ENCODE peak calls at places on chromosomes 6 and 20, in eight cellular contexts. S, Q, M, I, K, G, R and T are unnamed samples.

GRCh38 chr20:57476073-57476526 is 48.8 kb downstream of the CTCFL start:
- DNase-seq in Q (peak), K (no peak), S (no peak), G (no peak), I (no peak), R (no peak), M (no peak), T (no peak)

GRCh38 chr20:46558511-46558959 is 8.1 kb upstream of the OCSTAMP start:
- DNase-seq in S (no peak), G (peak), I (peak), K (peak), R (peak), M (no peak), Q (no peak), T (no peak)

GRCh38 chr6:110528051-110528929 is 51.9 kb upstream of the SLC22A16 start:
- DNase-seq in R (peak), G (peak), K (peak), M (peak), I (peak), S (peak), Q (peak), T (no peak)

GRCh38 chr6:32439708-32440214 is at the start of gene HLA-DRA:
- DNase-seq in R (no peak), S (no peak), Q (peak), M (peak), K (peak), G (no peak), I (peak), T (peak)

GRCh38 chr6:39426057-39426592 is 103.6 kb upstream of the KCNK16 start:
- DNase-seq in M (no peak), Q (no peak), G (no peak), R (no peak), I (no peak), K (peak), S (no peak), T (no peak)

GRCh38 chr20:19778404-19778803 is 20.3 kb downstream of the RIN2 start:
- DNase-seq in G (no peak), K (no peak), M (no peak), Q (no peak), S (no peak), R (no peak), I (no peak), T (no peak)

GRCh38 chr6:1310628-1311399 is 1.1 kb upstream of the FOXQ1 start:
- DNase-seq in Q (no peak), R (peak), S (no peak), K (no peak), I (no peak), M (no peak), G (no peak), T (no peak)

GRCh38 chr6:47817749-47818148 is 35.9 kb downstream of the OPN5 start:
- DNase-seq in S (no peak), K (no peak), M (no peak), G (no peak), R (no peak), Q (no peak), I (no peak), T (no peak)

GRCh38 chr20:3655032-3655405 is 8.2 kb downstream of the GFRA4 start:
- DNase-seq in M (no peak), I (no peak), S (no peak), Q (no peak), G (no peak), K (no peak), R (no peak), T (no peak)

GRCh38 chr6:82113231-82113630 is 134.3 kb downstream of the IBTK start:
- DNase-seq in M (no peak), I (no peak), G (no peak), K (no peak), R (no peak), Q (no peak), S (no peak), T (no peak)

GRCh38 chr6:146990284-146990683 is 213.9 kb upstream of the STXBP5 start:
- DNase-seq in G (no peak), I (peak), M (no peak), Q (no peak), S (no peak), K (peak), R (no peak), T (no peak)

GRCh38 chr6:103047567-103047966 is 1654.1 kb downstream of the GRIK2 start:
- DNase-seq in I (no peak), S (no peak), Q (no peak), R (no peak), M (no peak), G (no peak), K (no peak), T (no peak)